ENCODE peak calls at places on chromosomes 11 and 22, in seven cellular contexts. R is heart left ventricle; J is IMR-90; S is CD4-positive, CD25-positive, alpha-beta regulatory T cell; D is endodermal cell; P is hepatocyte; F is A673. U is an unnamed sample.

GRCh38 chr22:21865041-21865440 is 2.4 kb downstream of the MAPK1 start:
- DNase-seq in R (peak; percentile 59), D (no peak), F (peak; percentile 66), J (peak; percentile 91), S (no peak), P (peak; percentile 56), U (no peak)

GRCh38 chr11:69808708-69809107 is 10.5 kb downstream of the FGF3 start:
- DNase-seq in D (peak; percentile 75), R (no peak), F (peak; percentile 35), P (no peak), S (no peak), J (peak; percentile 45), U (no peak)

GRCh38 chr11:130600616-130601015 is 152.2 kb downstream of the ADAMTS15 start:
- DNase-seq in S (no peak), R (no peak), F (no peak), P (no peak), J (no peak), D (peak; percentile 68), U (no peak)

GRCh38 chr11:67584205-67584880 is 731 bp downstream of the GSTP1 start:
- DNase-seq in R (peak; percentile 86), J (peak; percentile 54), D (peak; percentile 70), S (peak; percentile 39), P (peak; percentile 81), F (peak; percentile 68), U (no peak)

GRCh38 chr11:2523821-2524391 is 79.1 kb downstream of the KCNQ1 start:
- DNase-seq in S (no peak), D (peak; percentile 40), R (peak; percentile 9), P (no peak), F (no peak), J (no peak), U (no peak)

GRCh38 chr11:121389651-121390050 is 62.5 kb upstream of the SORL1 start:
- DNase-seq in S (no peak), F (no peak), R (peak; percentile 79), D (peak; percentile 63), J (no peak), P (no peak), U (no peak)

GRCh38 chr22:33018232-33018864 is 39.8 kb downstream of the SYN3 start:
- DNase-seq in F (peak; percentile 55), D (peak; percentile 95), P (peak; percentile 75), S (peak; percentile 20), R (peak; percentile 53), J (peak; percentile 29), U (no peak)

GRCh38 chr11:128492461-128492860 is 94.9 kb downstream of the ETS1 start:
- DNase-seq in J (peak; percentile 67), S (no peak), F (no peak), R (no peak), D (no peak), P (no peak), U (no peak)

GRCh38 chr11:56404393-56404792 is 8.1 kb upstream of the OR5AL1 start:
- DNase-seq in D (no peak), R (no peak), P (no peak), S (no peak), F (no peak), J (no peak), U (no peak)

GRCh38 chr11:10456519-10456918 is 1.5 kb downstream of the AMPD3 start:
- DNase-seq in F (no peak), P (no peak), J (no peak), S (peak; percentile 38), R (no peak), D (peak; percentile 52), U (no peak)

GRCh38 chr11:115930886-115931537 is 426.8 kb upstream of the CADM1 start:
- DNase-seq in D (no peak), J (no peak), P (no peak), S (no peak), F (no peak), R (no peak), U (no peak)

GRCh38 chr11:86182976-86183584 is 61.5 kb upstream of the EED start:
- DNase-seq in S (peak; percentile 78), J (peak; percentile 35), F (no peak), P (peak; percentile 64), R (no peak), D (no peak), U (no peak)

GRCh38 chr22:23555118-23555517 is 25.0 kb downstream of the IGLL1 start:
- DNase-seq in S (no peak), F (no peak), P (no peak), J (no peak), D (no peak), R (no peak), U (no peak)

GRCh38 chr22:43774318-43774717 is 37.8 kb downstream of the EFCAB6 start:
- DNase-seq in P (no peak), R (no peak), F (no peak), D (no peak), J (no peak), S (no peak), U (no peak)

GRCh38 chr22:38418589-38418988 is 36.4 kb downstream of the KCNJ4 start:
- DNase-seq in P (peak; percentile 2), J (no peak), D (no peak), F (no peak), S (no peak), R (no peak), U (no peak)

GRCh38 chr11:44575288-44575672 is 9.8 kb downstream of the CD82 start:
- DNase-seq in P (no peak), F (no peak), J (peak; percentile 90), R (no peak), S (no peak), D (no peak), U (no peak)

GRCh38 chr11:75673977-75674582 is 5.2 kb upstream of the MAP6 start:
- DNase-seq in F (peak; percentile 57), S (peak; percentile 75), P (no peak), D (no peak), R (no peak), J (peak; percentile 56), U (no peak)

GRCh38 chr11:78807351-78807750 is 232.7 kb upstream of the NARS2 start:
- DNase-seq in J (no peak), D (no peak), S (no peak), P (no peak), R (no peak), F (no peak), U (no peak)

GRCh38 chr11:19345519-19345847 is 104.7 kb upstream of the E2F8 start:
- DNase-seq in R (peak; percentile 29), F (peak; percentile 14), S (no peak), P (no peak), D (peak; percentile 81), J (no peak), U (no peak)

GRCh38 chr22:23110190-23110921 is 31.4 kb downstream of the RSPH14 start:
- DNase-seq in R (no peak), J (no peak), F (no peak), P (no peak), S (no peak), D (no peak), U (no peak)

GRCh38 chr11:6320411-6321207 is at the start of gene CAVIN3:
- DNase-seq in P (peak; percentile 84), S (peak; percentile 83), R (peak; percentile 94), J (peak; percentile 85), F (peak; percentile 67), D (peak; percentile 93), U (no peak)

GRCh38 chr11:64870176-64870892 is 8.1 kb downstream of the EHD1 start:
- DNase-seq in D (peak; percentile 54), J (peak; percentile 78), P (peak; percentile 76), S (no peak), F (no peak), R (peak; percentile 80), U (no peak)

GRCh38 chr11:721913-722811 is 16.1 kb downstream of the EPS8L2 start:
- DNase-seq in S (peak; percentile 68), F (no peak), D (no peak), R (peak; percentile 27), P (peak; percentile 24), J (no peak), U (peak; percentile 55)

GRCh38 chr11:118212131-118212725 is 12.6 kb downstream of the JAML start:
- DNase-seq in S (no peak), J (no peak), R (no peak), P (peak; percentile 86), F (no peak), D (peak; percentile 82), U (no peak)

GRCh38 chr11:12693075-12693473 is 18.9 kb downstream of the TEAD1 start:
- DNase-seq in S (no peak), F (peak; percentile 37), P (no peak), D (peak; percentile 42), J (no peak), R (no peak), U (no peak)

GRCh38 chr11:61800331-61801281 is 7.9 kb downstream of the FEN1 start:
- DNase-seq in R (no peak), F (no peak), P (no peak), J (peak; percentile 68), D (no peak), S (no peak), U (no peak)

GRCh38 chr11:12216542-12217422 is 106.4 kb downstream of the MICAL2 start:
- DNase-seq in P (no peak), R (no peak), S (no peak), F (no peak), J (peak; percentile 36), D (no peak), U (no peak)

GRCh38 chr11:7493670-7494069 is 8.4 kb downstream of the OLFML1 start:
- DNase-seq in R (no peak), S (no peak), D (no peak), F (no peak), P (no peak), J (no peak), U (no peak)

GRCh38 chr11:86782781-86783180 is 17.6 kb upstream of the PRSS23 start:
- DNase-seq in F (no peak), J (no peak), P (peak; percentile 37), S (no peak), R (no peak), D (no peak), U (no peak)

GRCh38 chr11:102494216-102494615 is 36.3 kb downstream of the MMP7 start:
- DNase-seq in D (no peak), F (no peak), S (no peak), J (peak; percentile 51), P (peak; percentile 55), R (no peak), U (no peak)

GRCh38 chr22:28328751-28329150 is 350.9 kb downstream of the TTC28 start:
- DNase-seq in P (no peak), F (no peak), D (no peak), R (no peak), J (no peak), S (peak; percentile 16), U (no peak)
- H3K27ac ChIP-seq in P (no peak overlapping the region), F (no peak overlapping the region), D (no peak overlapping the region), R (no peak overlapping the region), J (no peak overlapping the region), S (no peak overlapping the region), U (no peak overlapping the region)

GRCh38 chr22:26648011-26648497 is 9.3 kb upstream of the MIAT start:
- DNase-seq in J (no peak), P (no peak), R (no peak), S (peak; percentile 68), D (peak; percentile 77), F (no peak), U (peak; percentile 50)
- H3K4me3 ChIP-seq in J (no peak overlapping the region), P (no peak overlapping the region), R (no peak overlapping the region), S (no peak overlapping the region), D (no peak overlapping the region), F (no peak overlapping the region), U (no peak overlapping the region)

GRCh38 chr11:46347637-46348311 is 511 bp downstream of the DGKZ start:
- DNase-seq in F (no peak), S (no peak), R (peak; percentile 51), D (peak; percentile 60), J (no peak), P (no peak), U (no peak)
- H3K27ac ChIP-seq in F (peak overlapping the region; percentile 76), S (peak overlapping the region; percentile 73), R (peak overlapping the region; percentile 64), D (no peak overlapping the region), J (peak overlapping the region; percentile 19), P (peak overlapping the region; percentile 27), U (peak overlapping the region; percentile 83)

GRCh38 chr11:125772834-125773505 is 5.7 kb downstream of the PATE2 start:
- DNase-seq in S (no peak), J (peak; percentile 63), R (no peak), F (no peak), P (no peak), D (no peak), U (no peak)
- H3K4me3 ChIP-seq in S (no peak overlapping the region), J (no peak overlapping the region), R (no peak overlapping the region), F (no peak overlapping the region), P (no peak overlapping the region), D (no peak overlapping the region), U (no peak overlapping the region)